ENCODE peak calls at places on chromosomes 3 and 15, in five cellular contexts. P is IMR-90, M is AG10803, E is heart left ventricle, O is body of pancreas. H is an unnamed sample.

GRCh38 chr3:107943350-107943749 is 147.5 kb downstream of the CD47 start:
- DNase-seq in P (no peak), M (peak; percentile 47), E (no peak), O (no peak), H (peak; percentile 25)

GRCh38 chr3:98039322-98040024 is 4.4 kb upstream of the GABRR3 start:
- DNase-seq in P (peak; percentile 87), M (peak; percentile 81), E (peak; percentile 13), O (peak; percentile 52), H (peak; percentile 91)

GRCh38 chr3:138600341-138600740 is 6.3 kb upstream of the CEP70 start:
- DNase-seq in P (no peak), M (peak; percentile 42), E (no peak), O (no peak), H (peak; percentile 7)

GRCh38 chr3:42490243-42490642 is 12.2 kb upstream of the VIPR1 start:
- DNase-seq in P (no peak), M (no peak), E (peak; percentile 69), O (peak; percentile 95), H (peak; percentile 54)

GRCh38 chr3:176971613-176972174 is 225.6 kb downstream of the TBL1XR1 start:
- DNase-seq in P (peak; percentile 16), M (no peak), E (no peak), O (no peak), H (no peak)

GRCh38 chr15:55916666-55917409 is 76.6 kb downstream of the NEDD4 start:
- DNase-seq in P (peak; percentile 91), M (peak; percentile 80), E (no peak), O (no peak), H (peak; percentile 81)

GRCh38 chr3:44914936-44915335 is 40.5 kb downstream of the TGM4 start:
- DNase-seq in P (no peak), M (no peak), E (no peak), O (no peak), H (no peak)

GRCh38 chr15:74787251-74788041 is 5.6 kb downstream of the CSK start:
- DNase-seq in P (peak; percentile 71), M (peak; percentile 47), E (peak; percentile 65), O (no peak), H (peak; percentile 54)

GRCh38 chr3:124780767-124781485 is 50.7 kb downstream of the UMPS start:
- DNase-seq in P (peak; percentile 58), M (peak; percentile 91), E (peak; percentile 88), O (peak; percentile 44), H (peak; percentile 85)

GRCh38 chr3:13234155-13234505 is 160.9 kb upstream of the IQSEC1 start:
- DNase-seq in P (no peak), M (no peak), E (no peak), O (no peak), H (no peak)

GRCh38 chr3:143314291-143315093 is 194.9 kb downstream of the CHST2 start:
- DNase-seq in P (no peak), M (peak; percentile 61), E (no peak), O (no peak), H (peak; percentile 64)

GRCh38 chr3:56771376-56771775 is 30.4 kb downstream of the ARHGEF3 start:
- DNase-seq in P (no peak), M (no peak), E (no peak), O (no peak), H (no peak)

GRCh38 chr15:72998681-72999466 is 53.4 kb upstream of the NEO1 start:
- DNase-seq in P (no peak), M (no peak), E (no peak), O (no peak), H (no peak)

GRCh38 chr3:129441215-129441614 is 1.2 kb downstream of the IFT122 start:
- DNase-seq in P (no peak), M (no peak), E (no peak), O (no peak), H (no peak)

GRCh38 chr15:87212041-87212440 is 1044.5 kb downstream of the NTRK3 start:
- DNase-seq in P (no peak), M (no peak), E (no peak), O (no peak), H (peak; percentile 68)

GRCh38 chr3:28234454-28234853 is 7.0 kb upstream of the CMC1 start:
- DNase-seq in P (no peak), M (no peak), E (no peak), O (no peak), H (no peak)

GRCh38 chr3:182692021-182692420 is 101.3 kb upstream of the ATP11B start:
- DNase-seq in P (no peak), M (no peak), E (no peak), O (no peak), H (no peak)

GRCh38 chr15:40489274-40490175 is 18.7 kb downstream of the CHST14 start:
- DNase-seq in P (no peak), M (no peak), E (no peak), O (no peak), H (no peak)

GRCh38 chr3:71111784-71112440 is 471.6 kb downstream of the FOXP1 start:
- DNase-seq in P (peak; percentile 97), M (peak; percentile 93), E (no peak), O (no peak), H (peak; percentile 84)

GRCh38 chr3:18725668-18726407 is 300.7 kb upstream of the SATB1 start:
- DNase-seq in P (no peak), M (no peak), E (no peak), O (no peak), H (no peak)

GRCh38 chr15:67903708-67904107 is 63.9 kb upstream of the RNU6-1 start:
- DNase-seq in P (no peak), M (no peak), E (no peak), O (no peak), H (no peak)

GRCh38 chr15:62564889-62565288 is 399.8 kb upstream of the C2CD4B start:
- DNase-seq in P (no peak), M (no peak), E (no peak), O (no peak), H (no peak)

GRCh38 chr15:62565620-62566019 is 400.5 kb upstream of the C2CD4B start:
- DNase-seq in P (no peak), M (no peak), E (no peak), O (no peak), H (no peak)

GRCh38 chr15:62568004-62568403 is 402.9 kb upstream of the C2CD4B start:
- DNase-seq in P (no peak), M (no peak), E (no peak), O (no peak), H (no peak)

GRCh38 chr15:62567501-62567900 is 402.4 kb upstream of the C2CD4B start:
- DNase-seq in P (no peak), M (no peak), E (no peak), O (no peak), H (no peak)

DNA sequence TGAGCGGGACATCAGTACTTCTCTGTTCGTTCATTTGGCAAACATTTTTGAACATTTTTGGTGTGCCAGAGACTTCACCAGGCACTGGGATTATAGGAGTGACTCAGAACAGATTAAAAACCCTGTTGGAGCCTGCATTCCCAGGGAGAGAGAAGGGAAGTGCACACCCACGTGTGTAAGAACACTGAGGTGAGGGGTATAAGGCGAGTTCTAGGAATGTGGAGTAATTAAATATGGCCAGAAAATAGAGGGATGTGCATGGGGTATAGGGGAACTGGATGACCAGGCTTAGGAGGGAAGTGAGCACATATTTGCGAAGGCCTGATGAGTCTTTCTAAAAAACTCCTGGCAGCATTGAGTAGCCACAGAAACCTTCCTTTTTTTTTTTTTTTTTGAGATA is 401.2 kb upstream of the C2CD4B start:
- DNase-seq in P (peak; percentile 10), M (peak; percentile 29), E (no peak), O (no peak), H (peak; percentile 49)
- H3K4me3 ChIP-seq in P (no peak overlapping the region), M (no peak overlapping the region), E (no peak overlapping the region), O (no peak overlapping the region), H (no peak overlapping the region)

GRCh38 chr3:29331035-29331434 is 50.2 kb downstream of the RBMS3 start:
- DNase-seq in P (no peak), M (no peak), E (no peak), O (no peak), H (no peak)
- H3K4me3 ChIP-seq in P (no peak overlapping the region), M (no peak overlapping the region), E (peak overlapping the region; percentile 4), O (no peak overlapping the region), H (no peak overlapping the region)

GRCh38 chr3:112633191-112633590 is 7.8 kb downstream of the CCDC80 start:
- DNase-seq in P (no peak), M (no peak), E (no peak), O (no peak), H (no peak)

GRCh38 chr3:112634786-112635541 is 6.0 kb downstream of the CCDC80 start:
- DNase-seq in P (peak; percentile 33), M (no peak), E (no peak), O (no peak), H (peak; percentile 47)

GRCh38 chr3:112637700-112638099 is 3.2 kb downstream of the CCDC80 start:
- DNase-seq in P (no peak), M (no peak), E (no peak), O (no peak), H (peak; percentile 45)

GRCh38 chr3:112633757-112634156 is 7.2 kb downstream of the CCDC80 start:
- DNase-seq in P (no peak), M (no peak), E (no peak), O (no peak), H (peak; percentile 60)

GRCh38 chr3:112635674-112636073 is 5.3 kb downstream of the CCDC80 start:
- DNase-seq in P (peak; percentile 97), M (peak; percentile 87), E (peak; percentile 36), O (no peak), H (peak; percentile 90)
- H3K4me3 ChIP-seq in P (peak overlapping the region; percentile 62), M (peak overlapping the region; percentile 88), E (peak overlapping the region; percentile 64), O (no peak overlapping the region), H (peak overlapping the region; percentile 99)

GRCh38 chr3:57890874-57891273 is 117.3 kb upstream of the FLNB start:
- DNase-seq in P (peak; percentile 37), M (peak; percentile 17), E (no peak), O (no peak), H (peak; percentile 36)

GRCh38 chr3:57892423-57892822 is 115.8 kb upstream of the FLNB start:
- DNase-seq in P (peak; percentile 33), M (peak; percentile 9), E (no peak), O (no peak), H (peak; percentile 43)

GRCh38 chr3:57893156-57893555 is 115.1 kb upstream of the FLNB start:
- DNase-seq in P (no peak), M (no peak), E (no peak), O (no peak), H (no peak)

GRCh38 chr3:57893668-57894067 is 114.6 kb upstream of the FLNB start:
- DNase-seq in P (no peak), M (no peak), E (no peak), O (no peak), H (no peak)

GRCh38 chr3:57889807-57890206 is 118.4 kb upstream of the FLNB start:
- DNase-seq in P (peak; percentile 18), M (peak; percentile 9), E (peak; percentile 20), O (no peak), H (peak; percentile 79)
- H3K4me3 ChIP-seq in P (no peak overlapping the region), M (no peak overlapping the region), E (peak overlapping the region; percentile 48), O (no peak overlapping the region), H (no peak overlapping the region)

GRCh38 chr3:134797816-134798451 is 2.9 kb downstream of the EPHB1 start:
- DNase-seq in P (no peak), M (no peak), E (no peak), O (no peak), H (no peak)
- H3K4me3 ChIP-seq in P (no peak overlapping the region), M (no peak overlapping the region), E (no peak overlapping the region), O (no peak overlapping the region), H (no peak overlapping the region)